ENCODE peak calls at places on chromosomes 7 and 10, in nine cellular contexts. A is HT-29; C is lower leg skin; X is progenitor cell of endocrine pancreas; T is hippocampal formation; J is activated CD4-positive, CD25-positive, alpha-beta regulatory T cell; U is epithelial cell of esophagus; D is fibroblast of lung; S is NCI-H82. P is an unnamed sample.

GRCh38 chr10:87590705-87591588 is 68.7 kb upstream of the PAPSS2 start:
- DNase-seq in X (no peak), T (no peak), J (no peak), U (no peak), D (peak; percentile 54), A (peak; percentile 23), C (no peak), S (no peak), P (no peak)

GRCh38 chr7:151059362-151060112 is at the start of gene SLC4A2:
- DNase-seq in U (peak; percentile 69), C (peak; percentile 83), S (peak; percentile 83), J (peak; percentile 42), A (peak; percentile 89), D (peak; percentile 64), X (peak; percentile 52), T (peak; percentile 86), P (no peak)

GRCh38 chr10:70931168-70931805 is 42.9 kb upstream of the PCBD1 start:
- DNase-seq in D (no peak), T (no peak), S (no peak), C (no peak), A (no peak), J (no peak), X (no peak), U (peak; percentile 78), P (no peak)

GRCh38 chr10:69856601-69857166 is 55.0 kb downstream of the COL13A1 start:
- DNase-seq in D (no peak), X (no peak), C (no peak), A (no peak), J (no peak), U (no peak), S (no peak), T (no peak), P (no peak)

GRCh38 chr7:102814025-102814471 is 65.2 kb downstream of the FAM185A start:
- DNase-seq in T (no peak), D (peak; percentile 35), J (no peak), C (no peak), U (peak; percentile 85), A (no peak), X (no peak), S (no peak), P (no peak)

GRCh38 chr10:17348111-17349008 is 106.0 kb downstream of the ST8SIA6 start:
- DNase-seq in S (peak; percentile 68), A (peak; percentile 87), C (no peak), X (no peak), J (no peak), T (no peak), U (peak; percentile 92), D (peak; percentile 87), P (peak; percentile 55)

GRCh38 chr10:51233337-51234100 is 159.2 kb downstream of the PRKG1 start:
- DNase-seq in D (no peak), A (no peak), T (no peak), X (no peak), C (no peak), J (no peak), U (no peak), S (no peak), P (no peak)

GRCh38 chr10:119377905-119378736 is 164.4 kb downstream of the RGS10 start:
- DNase-seq in D (no peak), A (no peak), C (no peak), T (no peak), X (no peak), J (no peak), U (no peak), S (peak; percentile 82), P (no peak)

GRCh38 chr7:23918856-23919255 is 208.8 kb downstream of the STK31 start:
- DNase-seq in D (peak; percentile 8), J (no peak), C (no peak), U (no peak), S (no peak), X (no peak), A (no peak), T (no peak), P (no peak)

GRCh38 chr10:46534828-46535524 is 21.5 kb downstream of the GPRIN2 start:
- DNase-seq in X (no peak), A (no peak), T (no peak), S (no peak), J (no peak), U (no peak), C (no peak), D (no peak), P (no peak)

GRCh38 chr7:116194115-116194514 is 16.2 kb upstream of the TES start:
- DNase-seq in X (no peak), U (no peak), T (no peak), S (no peak), A (no peak), C (no peak), J (no peak), D (no peak), P (no peak)